ENCODE peak calls at places on chromosomes 7 and 10, in nine cellular contexts. U, N, Q, C, S, P, E, T and H are unnamed samples.

GRCh38 chr7:134834689-134835462 is 55.4 kb downstream of the CALD1 start:
- DNase-seq in U (no peak), N (peak; percentile 13), Q (no peak), C (no peak), S (no peak), P (peak; percentile 37), E (no peak), T (no peak), H (no peak)

GRCh38 chr7:16592395-16592794 is 53.2 kb downstream of the ANKMY2 start:
- DNase-seq in U (no peak), N (no peak), Q (no peak), C (no peak), S (no peak), P (no peak), E (no peak), T (no peak), H (no peak)

GRCh38 chr10:1175956-1176565 is 119.9 kb downstream of the WDR37 start:
- DNase-seq in U (no peak), N (no peak), Q (no peak), C (no peak), S (no peak), P (no peak), E (no peak), T (no peak), H (no peak)

GRCh38 chr7:110522751-110523200 is 568.2 kb upstream of the LRRN3 start:
- DNase-seq in U (no peak), N (peak; percentile 99), Q (no peak), C (peak; percentile 17), S (no peak), P (no peak), E (peak; percentile 51), T (no peak), H (peak; percentile 57)

GRCh38 chr7:136869006-136869961 is 832 bp downstream of the CHRM2 start:
- DNase-seq in U (no peak), N (no peak), Q (no peak), C (no peak), S (peak; percentile 64), P (no peak), E (no peak), T (peak; percentile 42), H (peak; percentile 79)

GRCh38 chr10:28291881-28292297 is 11.0 kb downstream of the MPP7 start:
- DNase-seq in U (no peak), N (no peak), Q (no peak), C (peak; percentile 90), S (no peak), P (no peak), E (no peak), T (no peak), H (no peak)

GRCh38 chr10:69303632-69304035 is 25.3 kb downstream of the HK1 start:
- DNase-seq in U (no peak), N (no peak), Q (no peak), C (peak; percentile 79), S (no peak), P (no peak), E (no peak), T (no peak), H (no peak)

GRCh38 chr7:150992833-150993302 is 2.1 kb downstream of the NOS3 start:
- DNase-seq in U (peak; percentile 70), N (peak; percentile 45), Q (no peak), C (no peak), S (peak; percentile 93), P (no peak), E (no peak), T (no peak), H (peak; percentile 92)

GRCh38 chr10:78763651-78764395 is 304.9 kb upstream of the ZMIZ1 start:
- DNase-seq in U (no peak), N (no peak), Q (no peak), C (no peak), S (no peak), P (no peak), E (no peak), T (no peak), H (no peak)

GRCh38 chr10:26486985-26487850 is 49.1 kb downstream of the APBB1IP start:
- DNase-seq in U (no peak), N (peak; percentile 94), Q (no peak), C (peak; percentile 57), S (no peak), P (peak; percentile 60), E (peak; percentile 38), T (no peak), H (no peak)

GRCh38 chr7:83502636-83503035 is 146.3 kb downstream of the SEMA3E start:
- DNase-seq in U (no peak), N (no peak), Q (no peak), C (peak; percentile 32), S (no peak), P (no peak), E (no peak), T (no peak), H (no peak)

GRCh38 chr10:88693392-88694020 is 12.5 kb upstream of the LIPK start:
- DNase-seq in U (no peak), N (peak; percentile 16), Q (no peak), C (no peak), S (peak; percentile 9), P (no peak), E (peak; percentile 5), T (no peak), H (no peak)

GRCh38 chr10:17523917-17524316 is 69.5 kb upstream of the ST8SIA6 start:
- DNase-seq in U (no peak), N (peak; percentile 7), Q (no peak), C (peak; percentile 29), S (no peak), P (no peak), E (no peak), T (no peak), H (no peak)

GRCh38 chr10:49841615-49842180 is 79.6 kb upstream of the OGDHL start:
- DNase-seq in U (no peak), N (no peak), Q (no peak), C (no peak), S (no peak), P (no peak), E (no peak), T (no peak), H (no peak)

GRCh38 chr7:101066141-101066857 is 19.0 kb upstream of the TRIM56 start:
- DNase-seq in U (no peak), N (no peak), Q (no peak), C (peak; percentile 75), S (peak; percentile 48), P (no peak), E (no peak), T (no peak), H (peak; percentile 59)

GRCh38 chr10:99172130-99172738 is 63.4 kb downstream of the HPSE2 start:
- DNase-seq in U (peak; percentile 29), N (peak; percentile 60), Q (no peak), C (peak; percentile 29), S (peak; percentile 73), P (no peak), E (peak; percentile 15), T (no peak), H (peak; percentile 86)

GRCh38 chr10:129950651-129951050 is 13.4 kb downstream of the EBF3 start:
- DNase-seq in U (no peak), N (no peak), Q (no peak), C (no peak), S (no peak), P (no peak), E (no peak), T (no peak), H (no peak)

GRCh38 chr10:102775201-102775972 is 31.6 kb downstream of the WBP1L start:
- DNase-seq in U (no peak), N (no peak), Q (no peak), C (no peak), S (no peak), P (peak; percentile 92), E (no peak), T (peak; percentile 91), H (no peak)
- H3K4me1 ChIP-seq in U (peaks cover 17% of the 10 kb centered on the region), N (peaks cover 9% of the 10 kb centered on the region), Q (peaks cover 77% of the 10 kb centered on the region), C (peaks cover 45% of the 10 kb centered on the region), S (peaks cover 43% of the 10 kb centered on the region), P (peaks cover 73% of the 10 kb centered on the region), E (no peaks in the 10 kb centered on the region), T (peaks cover 75% of the 10 kb centered on the region), H (peaks cover 31% of the 10 kb centered on the region)

DNA sequence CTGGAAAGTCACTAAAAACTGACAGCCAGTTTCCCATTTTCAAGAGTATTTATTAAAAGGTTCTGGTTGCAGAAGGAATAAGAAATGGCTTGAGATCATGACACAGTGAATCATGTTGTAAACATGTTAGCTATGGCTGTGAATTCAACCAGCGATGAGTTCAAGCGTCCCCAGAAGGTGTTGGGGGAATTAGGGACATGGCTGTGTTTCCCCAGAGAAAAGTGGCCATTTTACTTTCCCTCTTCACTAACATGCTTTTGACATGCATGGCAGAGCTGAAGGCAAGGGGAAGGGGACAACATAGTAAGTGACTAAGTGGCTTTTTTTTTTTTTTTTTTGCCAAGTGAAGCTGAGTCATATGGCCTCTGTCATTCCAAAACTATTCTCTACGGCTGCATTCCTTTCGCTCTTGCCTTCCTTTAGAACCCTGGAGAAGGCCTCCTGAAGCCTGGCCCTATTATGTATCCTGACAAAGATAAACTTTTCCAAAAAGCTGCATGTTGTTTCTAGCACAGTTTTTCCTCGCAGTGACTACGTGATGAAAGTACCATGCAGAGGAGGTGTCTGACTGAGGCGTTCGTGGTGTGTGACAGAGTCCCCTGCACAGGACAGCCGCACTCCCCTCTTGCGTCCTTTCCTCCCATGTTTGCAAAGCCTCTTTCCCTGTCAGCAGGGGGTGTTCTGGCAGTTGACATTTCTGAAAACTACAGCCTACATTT is 46.9 kb downstream of the EGFR start:
- DNase-seq in U (no peak), N (peak; percentile 84), Q (no peak), C (peak; percentile 79), S (peak; percentile 34), P (no peak), E (no peak), T (no peak), H (peak; percentile 71)
- H3K27ac ChIP-seq in U (no peak overlapping the region), N (peak overlapping the region; percentile 92), Q (peak overlapping the region; percentile 79), C (peak overlapping the region; percentile 97), S (no peak overlapping the region), P (peak overlapping the region; percentile 76), E (peak overlapping the region; percentile 17), T (peak overlapping the region; percentile 81), H (peak overlapping the region; percentile 67)

DNA sequence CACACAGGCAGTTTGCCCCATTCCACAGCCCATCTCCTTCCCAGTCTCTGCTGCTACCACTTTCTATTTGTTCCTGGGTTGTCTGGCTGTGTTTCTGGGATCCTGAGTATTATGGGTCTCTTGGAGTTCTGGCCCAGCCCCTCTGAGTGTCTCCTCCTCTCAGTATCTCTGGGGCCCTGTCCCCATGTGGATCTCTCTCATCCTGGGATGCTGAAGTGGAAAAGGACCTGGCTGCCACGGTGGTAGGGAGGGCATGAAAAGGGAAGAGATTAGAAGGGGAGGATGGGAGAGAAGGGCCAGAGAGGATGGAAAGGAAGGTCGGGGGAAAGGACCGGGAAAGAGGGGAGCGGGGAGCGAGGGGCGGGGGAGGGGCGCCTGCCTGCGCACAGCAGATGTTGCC is 54.5 kb upstream of the LBX1 start:
- DNase-seq in U (no peak), N (no peak), Q (no peak), C (no peak), S (no peak), P (no peak), E (no peak), T (no peak), H (no peak)
- H3K4me1 ChIP-seq in U (peaks cover 13% of the 10 kb centered on the region), N (peaks cover 3% of the 10 kb centered on the region), Q (peaks cover 5% of the 10 kb centered on the region), C (no peaks in the 10 kb centered on the region), S (peaks cover 56% of the 10 kb centered on the region), P (peaks cover 6% of the 10 kb centered on the region), E (no peaks in the 10 kb centered on the region), T (no peaks in the 10 kb centered on the region), H (peaks cover 28% of the 10 kb centered on the region)

DNA sequence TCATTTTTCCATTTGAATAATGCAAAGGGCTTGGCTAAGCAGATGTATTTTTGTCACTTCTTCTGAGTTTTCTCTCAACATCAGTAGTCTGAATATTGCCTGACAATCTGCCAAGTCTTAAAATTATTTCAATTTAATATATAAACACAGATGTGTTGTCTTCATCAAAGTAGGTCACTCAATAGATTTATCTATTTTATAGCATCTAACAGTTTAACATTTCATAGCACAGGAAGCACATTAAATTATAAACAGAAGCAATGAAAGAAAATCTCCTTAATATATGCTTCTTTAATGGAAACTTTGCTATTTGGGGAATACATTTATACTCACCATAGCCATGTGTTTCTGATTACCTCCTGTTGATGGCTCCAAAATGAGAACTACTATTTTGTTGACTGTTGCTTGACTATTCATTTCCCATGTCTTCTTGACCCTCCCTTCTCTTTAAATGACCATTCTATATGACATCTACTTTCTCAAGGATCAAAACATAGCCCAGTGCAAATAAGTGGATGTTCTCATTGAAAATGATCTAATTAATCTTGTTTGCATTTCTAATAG is 4.6 kb downstream of the CPED1 start:
- DNase-seq in U (no peak), N (no peak), Q (no peak), C (no peak), S (no peak), P (no peak), E (no peak), T (no peak), H (no peak)
- H3K27ac ChIP-seq in U (no peak overlapping the region), N (no peak overlapping the region), Q (no peak overlapping the region), C (no peak overlapping the region), S (no peak overlapping the region), P (peak overlapping the region; percentile 89), E (no peak overlapping the region), T (peak overlapping the region; percentile 94), H (no peak overlapping the region)